ENCODE peak calls at places on chromosomes 6 and 20, in ten cellular contexts. L is stimulated activated naive CD8-positive, alpha-beta T cell treated with anti-CD3 and anti-CD28 coated beads, Interleukin-15, amount 100 ng/mL, for 72 hours; F is Kasumi-1; O is C1 segment of cervical spinal cord; T is iris pigment epithelial cell; W is GM12892; A is posterior cingulate gyrus; J is HuH-7; C is BJ; M is sigmoid colon. P is an unnamed sample.

GRCh38 chr6:28634758-28635546 is 109.3 kb downstream of the GPX5 start:
- DNase-seq in L (no peak), F (no peak), O (no peak), T (peak; percentile 55), W (no peak), A (peak; percentile 73), J (peak; percentile 74), C (no peak), M (no peak), P (peak; percentile 79)

GRCh38 chr6:129648819-129649491 is 61.0 kb downstream of the ARHGAP18 start:
- DNase-seq in L (no peak), F (no peak), O (no peak), T (no peak), W (no peak), A (no peak), J (no peak), C (no peak), M (no peak), P (no peak)

GRCh38 chr6:26556263-26557070 is 18.3 kb downstream of the HMGN4 start:
- DNase-seq in L (peak; percentile 66), F (no peak), O (peak; percentile 20), T (peak; percentile 94), W (no peak), A (no peak), J (no peak), C (no peak), M (no peak), P (peak; percentile 75)

GRCh38 chr20:35305682-35306556 is 13.7 kb upstream of the FAM83C start:
- DNase-seq in L (peak; percentile 92), F (peak; percentile 82), O (no peak), T (peak; percentile 100), W (no peak), A (no peak), J (no peak), C (peak; percentile 97), M (no peak), P (no peak)

GRCh38 chr6:145070791-145071190 is 664.5 kb downstream of the EPM2A start:
- DNase-seq in L (no peak), F (no peak), O (no peak), T (peak; percentile 66), W (no peak), A (no peak), J (no peak), C (peak; percentile 94), M (no peak), P (no peak)

GRCh38 chr20:63167026-63167917 is 48.7 kb downstream of the YTHDF1 start:
- DNase-seq in L (no peak), F (no peak), O (no peak), T (no peak), W (no peak), A (no peak), J (no peak), C (no peak), M (no peak), P (no peak)

GRCh38 chr6:7085911-7086310 is 21.9 kb upstream of the RREB1 start:
- DNase-seq in L (no peak), F (no peak), O (peak; percentile 13), T (peak; percentile 7), W (no peak), A (peak; percentile 22), J (no peak), C (no peak), M (peak; percentile 67), P (no peak)

GRCh38 chr6:155078331-155078745 is 83.2 kb downstream of the TIAM2 start:
- DNase-seq in L (no peak), F (peak; percentile 32), O (no peak), T (peak; percentile 51), W (no peak), A (no peak), J (no peak), C (no peak), M (no peak), P (no peak)

GRCh38 chr6:161959072-161959471 is 685.2 kb upstream of the AGPAT4 start:
- DNase-seq in L (no peak), F (no peak), O (no peak), T (no peak), W (no peak), A (no peak), J (no peak), C (no peak), M (no peak), P (no peak)

GRCh38 chr6:10528170-10528981 is 7.2 kb downstream of the GCNT2 start:
- DNase-seq in L (peak; percentile 30), F (no peak), O (no peak), T (peak; percentile 89), W (no peak), A (no peak), J (peak; percentile 54), C (no peak), M (no peak), P (no peak)

GRCh38 chr6:138287144-138287955 is 69.1 kb upstream of the PBOV1 start:
- DNase-seq in L (peak; percentile 38), F (no peak), O (no peak), T (peak; percentile 30), W (no peak), A (no peak), J (peak; percentile 82), C (no peak), M (no peak), P (peak; percentile 47)

GRCh38 chr6:134196568-134197301 is 121.2 kb downstream of the SGK1 start:
- DNase-seq in L (peak; percentile 61), F (no peak), O (no peak), T (peak; percentile 13), W (no peak), A (no peak), J (no peak), C (no peak), M (no peak), P (no peak)

GRCh38 chr20:38283236-38283635 is 20.7 kb upstream of the BPI start:
- DNase-seq in L (no peak), F (no peak), O (no peak), T (no peak), W (no peak), A (no peak), J (no peak), C (no peak), M (peak; percentile 39), P (no peak)

GRCh38 chr6:15449001-15449400 is 203.1 kb downstream of the JARID2 start:
- DNase-seq in L (no peak), F (no peak), O (no peak), T (no peak), W (no peak), A (no peak), J (no peak), C (no peak), M (no peak), P (no peak)

GRCh38 chr20:37408202-37408929 is 62.4 kb downstream of the SRC start:
- DNase-seq in L (no peak), F (no peak), O (no peak), T (no peak), W (no peak), A (no peak), J (no peak), C (no peak), M (no peak), P (no peak)

GRCh38 chr6:27133281-27134227 is 113.9 kb upstream of the PRSS16 start:
- DNase-seq in L (peak; percentile 92), F (peak; percentile 72), O (no peak), T (peak; percentile 84), W (no peak), A (no peak), J (no peak), C (no peak), M (peak; percentile 77), P (peak; percentile 83)

GRCh38 chr6:144986271-144986670 is 701.1 kb downstream of the UTRN start:
- DNase-seq in L (no peak), F (no peak), O (no peak), T (no peak), W (no peak), A (no peak), J (no peak), C (no peak), M (no peak), P (no peak)

GRCh38 chr6:89582669-89583325 is 55.8 kb downstream of the LYRM2 start:
- DNase-seq in L (no peak), F (no peak), O (no peak), T (no peak), W (no peak), A (no peak), J (no peak), C (no peak), M (no peak), P (no peak)

GRCh38 chr6:41767112-41767946 is 12.4 kb downstream of the FRS3 start:
- DNase-seq in L (no peak), F (no peak), O (no peak), T (peak; percentile 84), W (no peak), A (no peak), J (peak; percentile 52), C (peak; percentile 80), M (peak; percentile 74), P (no peak)

GRCh38 chr6:149566372-149567193 is at the start of gene GINM1:
- DNase-seq in L (peak; percentile 55), F (peak; percentile 45), O (no peak), T (peak; percentile 48), W (no peak), A (peak; percentile 53), J (peak; percentile 59), C (no peak), M (peak; percentile 77), P (peak; percentile 75)

GRCh38 chr20:49187330-49188100 is 619 bp downstream of the STAU1 start:
- DNase-seq in L (peak; percentile 35), F (peak; percentile 36), O (peak; percentile 62), T (peak; percentile 18), W (no peak), A (no peak), J (peak; percentile 32), C (no peak), M (peak; percentile 70), P (peak; percentile 70)

GRCh38 chr20:32535316-32535952 is 49.7 kb downstream of the NOL4L start:
- DNase-seq in L (peak; percentile 48), F (no peak), O (no peak), T (no peak), W (no peak), A (no peak), J (no peak), C (no peak), M (no peak), P (peak; percentile 47)